ENCODE peak calls at places on chromosomes 16 and 17, in ten cellular contexts. M is HL-60, W is tibial nerve, S is HFF-Myc, C is bronchial epithelial cell, H is HFFc6, R is glutamatergic neuron, U is cardiac fibroblast, Y is thoracic aorta, T is GM10248. F is an unnamed sample.

GRCh38 chr16:81696959-81697293 is 82.2 kb upstream of the PLCG2 start:
- DNase-seq in M (no peak), W (no peak), S (no peak), C (no peak), H (no peak), R (no peak), U (no peak), Y (no peak), T (no peak), F (no peak)

GRCh38 chr16:31291376-31291775 is 31.6 kb downstream of the ITGAM start:
- DNase-seq in M (no peak), W (no peak), S (no peak), C (no peak), H (no peak), R (no peak), U (no peak), Y (no peak), T (no peak), F (no peak)

GRCh38 chr17:58968662-58969061 is 138.0 kb downstream of the TRIM37 start:
- DNase-seq in M (no peak), W (no peak), S (no peak), C (no peak), H (no peak), R (no peak), U (no peak), Y (no peak), T (no peak), F (no peak)

GRCh38 chr16:11253009-11253994 is 2.7 kb downstream of the SOCS1 start:
- DNase-seq in M (no peak), W (no peak), S (no peak), C (peak), H (peak), R (no peak), U (no peak), Y (no peak), T (no peak), F (no peak)

GRCh38 chr17:35498429-35499178 is 38.9 kb downstream of the SLFN12L start:
- DNase-seq in M (no peak), W (no peak), S (no peak), C (no peak), H (no peak), R (no peak), U (no peak), Y (no peak), T (no peak), F (no peak)

GRCh38 chr17:5443728-5444127 is 4.8 kb upstream of the C1QBP start:
- DNase-seq in M (no peak), W (no peak), S (no peak), C (no peak), H (no peak), R (no peak), U (no peak), Y (no peak), T (no peak), F (no peak)

GRCh38 chr16:56726926-56727325 is 3.0 kb upstream of the NUP93 start:
- DNase-seq in M (no peak), W (no peak), S (no peak), C (no peak), H (no peak), R (no peak), U (no peak), Y (no peak), T (no peak), F (no peak)

GRCh38 chr17:58335779-58336455 is 7.3 kb upstream of the TSPOAP1 start:
- DNase-seq in M (peak), W (no peak), S (no peak), C (no peak), H (no peak), R (no peak), U (no peak), Y (no peak), T (peak), F (no peak)

GRCh38 chr16:49698416-49698815 is 157.5 kb downstream of the ZNF423 start:
- DNase-seq in M (no peak), W (no peak), S (no peak), C (no peak), H (no peak), R (peak), U (peak), Y (no peak), T (no peak), F (no peak)

GRCh38 chr17:82582709-82583108 is 63.2 kb downstream of the FOXK2 start:
- DNase-seq in M (no peak), W (no peak), S (no peak), C (no peak), H (no peak), R (no peak), U (no peak), Y (no peak), T (no peak), F (no peak)

GRCh38 chr16:3007059-3007956 is 5.4 kb upstream of the CLDN9 start:
- DNase-seq in M (no peak), W (no peak), S (no peak), C (no peak), H (no peak), R (no peak), U (no peak), Y (no peak), T (no peak), F (no peak)

GRCh38 chr17:43720311-43721060 is 38.1 kb downstream of the SOST start:
- DNase-seq in M (peak), W (peak), S (no peak), C (peak), H (peak), R (peak), U (peak), Y (peak), T (peak), F (peak)

GRCh38 chr17:77864234-77865108 is 94.0 kb upstream of the TNRC6C start:
- DNase-seq in M (no peak), W (no peak), S (no peak), C (no peak), H (no peak), R (peak), U (no peak), Y (no peak), T (no peak), F (no peak)

GRCh38 chr16:77501260-77501659 is 66.4 kb upstream of the ADAMTS18 start:
- DNase-seq in M (no peak), W (no peak), S (no peak), C (no peak), H (no peak), R (no peak), U (no peak), Y (no peak), T (no peak), F (no peak)

GRCh38 chr16:67264277-67264676 is 15.1 kb upstream of the PLEKHG4 start:
- DNase-seq in M (no peak), W (no peak), S (no peak), C (no peak), H (no peak), R (no peak), U (no peak), Y (no peak), T (no peak), F (no peak)
- TF ChIP-seq CTCF in M (no peak), W (no peak), S (peak), C (no peak), H (peak), R (no peak), U (peak), Y (no peak), T (no peak), F (no peak)

GRCh38 chr16:54929090-54930033 is 1.3 kb upstream of the IRX5 start:
- DNase-seq in M (peak), W (peak), S (peak), C (peak), H (peak), R (peak), U (peak), Y (peak), T (peak), F (peak)
- TF ChIP-seq CTCF in M (no peak), W (no peak), S (no peak), C (no peak), H (peak), R (no peak), U (peak), Y (peak), T (no peak), F (no peak)

DNA sequence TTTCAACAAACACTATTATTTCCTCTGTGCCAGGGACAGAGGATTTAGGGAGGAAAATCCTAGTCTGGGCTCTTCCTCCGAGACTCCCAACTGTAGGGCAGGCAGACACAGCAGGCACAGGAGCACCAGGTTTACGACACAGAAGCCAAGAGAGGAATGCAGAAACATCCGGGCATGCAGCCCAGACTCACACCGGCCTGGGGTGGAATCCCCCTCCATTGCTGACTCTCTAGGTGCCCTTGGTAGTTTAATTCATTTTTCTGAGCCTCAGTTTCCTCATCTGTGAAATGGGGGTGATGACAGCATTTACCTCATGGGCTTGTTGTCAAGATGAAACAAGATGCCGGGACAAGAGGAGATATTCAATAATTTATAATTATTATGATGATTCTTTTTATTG is 14.9 kb downstream of the CA4 start:
- DNase-seq in M (no peak), W (no peak), S (no peak), C (no peak), H (no peak), R (no peak), U (no peak), Y (no peak), T (no peak), F (no peak)
- TF ChIP-seq CTCF in M (no peak), W (no peak), S (no peak), C (no peak), H (no peak), R (no peak), U (no peak), Y (no peak), T (no peak), F (no peak)

DNA sequence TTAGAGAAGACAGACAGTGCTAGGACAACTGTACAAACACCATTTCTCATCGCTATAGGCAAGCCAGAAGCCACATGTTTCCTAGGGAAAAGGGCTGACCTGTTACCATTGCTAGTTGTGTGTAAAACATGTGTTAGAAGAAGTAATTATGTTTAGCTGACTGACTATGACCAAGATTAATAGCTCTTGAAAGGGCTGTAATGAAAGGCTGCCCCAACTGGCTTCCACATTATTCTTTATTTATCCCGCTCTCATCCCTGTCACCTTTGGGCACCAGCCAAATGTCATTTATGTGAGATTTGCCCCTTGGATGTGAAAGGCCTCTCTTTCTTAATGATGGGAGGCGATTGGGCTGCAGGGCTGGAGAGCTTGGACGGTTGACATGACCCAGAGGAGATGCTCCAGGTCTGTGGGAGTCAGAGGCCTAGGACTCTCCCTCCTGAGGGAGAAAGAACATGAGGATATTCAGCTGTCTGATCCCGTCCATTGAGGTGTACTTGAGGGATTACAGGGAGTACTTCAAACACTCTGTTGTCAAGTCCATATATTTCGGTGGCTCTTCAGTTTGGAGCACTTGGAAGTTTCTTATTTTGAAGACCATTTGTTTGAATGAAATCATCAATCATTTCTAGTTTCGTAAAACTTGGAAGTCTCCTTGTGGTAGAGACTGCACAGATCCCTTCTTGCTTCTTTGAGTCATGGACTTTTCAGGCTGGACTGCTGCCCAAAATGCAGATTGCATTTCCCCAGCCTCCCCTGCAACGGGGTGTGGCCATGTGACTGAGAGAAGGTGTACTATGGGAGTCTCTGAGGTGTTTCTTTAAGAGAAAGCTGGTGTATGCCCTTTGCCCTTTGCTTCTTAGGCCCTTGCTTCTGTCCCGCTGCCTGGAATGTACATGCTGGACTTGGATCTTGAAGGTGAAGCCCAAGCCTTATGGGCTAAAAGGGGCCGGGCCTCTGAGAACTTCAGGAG is 51.3 kb downstream of the FTO start:
- DNase-seq in M (no peak), W (no peak), S (no peak), C (peak), H (no peak), R (no peak), U (peak), Y (no peak), T (no peak), F (no peak)
- TF ChIP-seq CTCF in M (no peak), W (no peak), S (no peak), C (no peak), H (no peak), R (no peak), U (no peak), Y (no peak), T (no peak), F (no peak)

DNA sequence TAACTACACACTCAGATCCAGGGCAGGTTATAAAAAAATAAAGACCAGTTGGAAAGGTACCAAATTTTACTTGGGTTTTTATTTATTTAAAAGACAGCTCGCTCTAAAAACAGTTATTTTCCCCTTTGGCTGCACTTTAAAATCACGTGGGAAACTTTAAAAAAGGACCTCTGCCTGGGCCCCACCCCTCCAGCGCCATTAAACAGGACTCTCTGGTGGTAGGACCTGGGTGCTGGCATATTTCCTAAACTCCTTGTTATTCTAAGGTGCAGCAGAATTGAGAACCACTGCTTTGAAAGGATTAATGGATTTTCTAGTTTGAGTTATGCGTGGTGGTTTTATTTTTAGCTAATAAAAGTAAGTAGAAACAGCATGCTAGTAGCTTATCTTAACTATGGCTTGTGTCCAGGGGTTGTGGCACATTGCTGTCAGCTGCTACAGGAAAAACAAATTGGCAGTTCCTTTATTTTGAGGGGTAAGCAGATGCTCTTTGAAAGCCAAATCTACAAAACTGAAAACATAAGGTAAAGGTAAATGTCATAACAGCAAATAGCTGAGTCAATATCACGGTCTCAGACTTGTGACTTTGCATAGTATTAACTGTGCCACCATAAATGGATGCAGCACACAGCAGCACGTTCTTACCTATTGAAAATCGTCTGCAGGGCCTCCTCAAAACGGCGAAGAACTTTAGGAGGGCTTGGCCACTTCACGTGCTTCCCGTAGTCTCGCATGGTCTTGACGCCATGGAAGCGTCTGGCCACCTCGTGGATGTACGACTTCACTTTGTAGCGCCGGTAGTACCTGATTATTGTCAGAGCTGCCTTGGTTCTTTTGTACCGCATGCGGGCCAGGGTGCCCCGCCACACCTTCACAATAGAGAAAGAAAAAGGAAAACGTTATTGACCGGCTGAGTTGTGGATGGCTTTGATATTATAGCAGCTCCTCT is 172.0 kb downstream of the CDK5R1 start:
- DNase-seq in M (no peak), W (no peak), S (no peak), C (no peak), H (no peak), R (no peak), U (no peak), Y (no peak), T (no peak), F (no peak)
- TF ChIP-seq CTCF in M (no peak), W (no peak), S (no peak), C (no peak), H (no peak), R (no peak), U (no peak), Y (no peak), T (no peak), F (no peak)

GRCh38 chr17:81471804-81472456 is 40.7 kb downstream of the ACTG1 start:
- DNase-seq in M (no peak), W (peak), S (peak), C (no peak), H (peak), R (no peak), U (peak), Y (no peak), T (no peak), F (no peak)
- TF ChIP-seq CTCF in M (no peak), W (peak), S (peak), C (peak), H (peak), R (no peak), U (no peak), Y (no peak), T (no peak), F (no peak)